ENCODE peak calls at places on chromosomes 6 and 20, in nine cellular contexts. One of them, this sample, is unnamed.

GRCh38 chr20:50834599-50835005 is 39.7 kb downstream of the BCAS4 start:
- DNase-seq in GM10248: no peak
- DNase-seq in left lung: no peak
- DNase-seq in cardiac muscle cell: no peak
- DNase-seq in psoas muscle: no peak
- DNase-seq in fibroblast of lung: peak
- DNase-seq in H9: no peak
- DNase-seq in GM23338: no peak
- DNase-seq in astrocyte of the spinal cord: peak
- DNase-seq in this sample: peak

GRCh38 chr20:31924561-31924960 is 27.3 kb downstream of the PDRG1 start:
- DNase-seq in H9: no peak
- DNase-seq in left lung: no peak
- DNase-seq in GM23338: no peak
- DNase-seq in GM10248: no peak
- DNase-seq in cardiac muscle cell: no peak
- DNase-seq in psoas muscle: no peak
- DNase-seq in astrocyte of the spinal cord: no peak
- DNase-seq in fibroblast of lung: no peak
- DNase-seq in this sample: no peak

GRCh38 chr6:54681987-54682386 is 164.6 kb upstream of the FAM83B start:
- DNase-seq in GM10248: no peak
- DNase-seq in H9: no peak
- DNase-seq in cardiac muscle cell: no peak
- DNase-seq in left lung: no peak
- DNase-seq in GM23338: no peak
- DNase-seq in astrocyte of the spinal cord: peak
- DNase-seq in psoas muscle: no peak
- DNase-seq in fibroblast of lung: peak
- DNase-seq in this sample: no peak

GRCh38 chr20:62348604-62349003 is 18.5 kb downstream of the LAMA5 start:
- DNase-seq in cardiac muscle cell: no peak
- DNase-seq in psoas muscle: no peak
- DNase-seq in astrocyte of the spinal cord: no peak
- DNase-seq in GM10248: no peak
- DNase-seq in left lung: no peak
- DNase-seq in fibroblast of lung: no peak
- DNase-seq in H9: no peak
- DNase-seq in GM23338: no peak
- DNase-seq in this sample: no peak

GRCh38 chr6:2232445-2232844 is 13.0 kb downstream of the GMDS start:
- DNase-seq in GM23338: no peak
- DNase-seq in cardiac muscle cell: no peak
- DNase-seq in astrocyte of the spinal cord: no peak
- DNase-seq in left lung: no peak
- DNase-seq in psoas muscle: no peak
- DNase-seq in fibroblast of lung: no peak
- DNase-seq in GM10248: peak
- DNase-seq in H9: no peak
- DNase-seq in this sample: no peak

GRCh38 chr6:113944701-113945100 is 26.2 kb downstream of the HDAC2 start:
- DNase-seq in GM10248: no peak
- DNase-seq in cardiac muscle cell: no peak
- DNase-seq in astrocyte of the spinal cord: peak
- DNase-seq in psoas muscle: no peak
- DNase-seq in GM23338: no peak
- DNase-seq in fibroblast of lung: peak
- DNase-seq in H9: no peak
- DNase-seq in left lung: no peak
- DNase-seq in this sample: no peak

GRCh38 chr6:88855521-88856152 is 107.8 kb downstream of the RNGTT start:
- DNase-seq in H9: no peak
- DNase-seq in left lung: no peak
- DNase-seq in fibroblast of lung: no peak
- DNase-seq in psoas muscle: no peak
- DNase-seq in GM10248: no peak
- DNase-seq in GM23338: no peak
- DNase-seq in astrocyte of the spinal cord: peak
- DNase-seq in cardiac muscle cell: no peak
- DNase-seq in this sample: no peak

GRCh38 chr6:122631571-122632249 is 21.5 kb downstream of the PKIB start:
- DNase-seq in left lung: no peak
- DNase-seq in cardiac muscle cell: no peak
- DNase-seq in GM10248: no peak
- DNase-seq in fibroblast of lung: no peak
- DNase-seq in astrocyte of the spinal cord: no peak
- DNase-seq in GM23338: no peak
- DNase-seq in H9: no peak
- DNase-seq in psoas muscle: no peak
- DNase-seq in this sample: no peak

GRCh38 chr6:163392533-163392932 is 22.0 kb upstream of the QKI start:
- DNase-seq in fibroblast of lung: peak
- DNase-seq in astrocyte of the spinal cord: peak
- DNase-seq in cardiac muscle cell: peak
- DNase-seq in GM23338: no peak
- DNase-seq in psoas muscle: no peak
- DNase-seq in H9: no peak
- DNase-seq in GM10248: no peak
- DNase-seq in left lung: no peak
- DNase-seq in this sample: peak

GRCh38 chr6:110703010-110703905 is 112.0 kb downstream of the CDK19 start:
- DNase-seq in GM23338: no peak
- DNase-seq in H9: no peak
- DNase-seq in left lung: no peak
- DNase-seq in psoas muscle: no peak
- DNase-seq in fibroblast of lung: no peak
- DNase-seq in cardiac muscle cell: no peak
- DNase-seq in astrocyte of the spinal cord: peak
- DNase-seq in GM10248: peak
- DNase-seq in this sample: no peak

DNA sequence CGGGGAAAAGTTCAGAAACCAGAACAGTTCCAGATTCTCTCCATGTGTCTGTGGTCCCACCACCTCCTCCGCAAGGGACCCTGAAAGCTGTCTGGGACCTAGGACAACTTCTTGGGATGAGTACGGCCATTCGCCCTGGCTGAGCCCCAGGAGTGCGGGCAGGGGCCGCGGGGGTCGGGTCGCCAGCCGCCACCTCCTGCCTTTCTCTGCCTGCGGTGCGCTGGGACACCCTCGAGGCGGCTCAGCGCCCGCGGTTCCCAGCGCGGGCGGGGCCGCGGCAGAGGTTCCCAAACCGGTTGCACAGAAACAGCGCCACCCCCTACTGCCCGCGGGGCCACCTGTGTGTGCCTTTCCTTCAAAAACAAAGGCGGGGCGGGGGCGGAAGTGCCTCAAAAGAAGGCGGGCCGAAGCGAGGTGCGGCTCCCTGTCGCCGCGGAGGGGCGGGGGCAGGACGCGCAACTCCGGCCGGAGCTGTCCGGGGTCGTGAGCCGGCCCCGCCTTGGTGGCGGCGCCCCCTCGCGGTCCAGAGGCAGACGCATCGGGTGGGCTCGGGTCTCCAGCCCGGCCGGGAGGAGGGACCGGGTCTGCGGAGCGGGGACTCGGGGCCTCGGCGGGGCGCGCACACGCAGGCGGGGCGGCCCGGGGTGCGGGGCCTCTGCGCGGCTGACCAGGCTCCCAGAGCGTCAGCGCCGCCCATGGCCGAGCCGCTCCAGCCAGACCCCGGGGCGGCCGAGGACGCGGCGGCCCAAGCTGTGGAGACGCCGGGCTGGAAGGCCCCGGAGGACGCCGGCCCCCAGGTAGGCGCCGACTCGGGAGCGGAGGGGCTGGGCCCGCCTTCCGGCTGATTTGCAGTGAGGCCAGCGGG is at the start of gene HEBP2:
- DNase-seq in GM10248: peak
- DNase-seq in fibroblast of lung: peak
- DNase-seq in psoas muscle: peak
- DNase-seq in cardiac muscle cell: peak
- DNase-seq in astrocyte of the spinal cord: peak
- DNase-seq in GM23338: peak
- DNase-seq in left lung: peak
- DNase-seq in H9: peak
- DNase-seq in this sample: peak
- TF ChIP-seq CTCF in GM10248: peak
- TF ChIP-seq CTCF in fibroblast of lung: peak
- TF ChIP-seq CTCF in psoas muscle: peak
- TF ChIP-seq CTCF in cardiac muscle cell: peak
- TF ChIP-seq CTCF in astrocyte of the spinal cord: peak
- TF ChIP-seq CTCF in GM23338: peak
- TF ChIP-seq CTCF in left lung: peak
- TF ChIP-seq CTCF in H9: peak
- TF ChIP-seq CTCF in this sample: peak

DNA sequence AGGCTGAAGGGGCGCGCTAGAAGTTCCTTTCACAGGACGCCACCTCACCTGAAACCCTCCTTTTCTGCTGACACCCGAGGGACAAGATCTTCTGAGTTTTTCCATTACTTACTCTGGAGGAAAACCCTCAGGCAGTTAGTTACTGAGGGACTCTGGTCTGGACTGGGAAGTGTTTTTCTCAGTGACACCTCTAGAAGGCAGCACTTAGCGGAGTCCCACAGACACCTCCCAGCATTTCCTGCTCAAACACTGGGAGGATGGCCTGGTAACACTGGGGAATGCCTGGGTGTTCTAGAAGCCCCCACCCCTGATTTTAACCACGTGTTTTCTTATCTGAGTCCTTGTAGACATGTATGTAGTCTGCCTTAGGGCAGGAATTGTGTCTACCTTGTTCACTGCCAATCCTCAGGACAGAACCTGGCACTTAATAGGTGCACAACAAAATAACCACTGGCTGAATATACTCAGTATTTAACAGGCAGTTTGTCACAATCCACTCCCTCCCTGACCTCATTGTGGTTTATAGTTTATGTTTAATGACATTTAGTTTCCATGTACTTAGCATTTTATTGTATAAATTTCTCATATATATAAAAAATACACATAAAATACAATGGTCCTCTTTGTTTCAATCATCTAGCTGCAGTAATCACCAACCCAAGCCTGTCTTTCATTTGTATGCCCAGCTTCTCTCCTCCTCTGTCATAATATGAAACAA is 4.8 kb downstream of the GSTA3 start:
- DNase-seq in psoas muscle: no peak
- DNase-seq in GM23338: peak
- DNase-seq in fibroblast of lung: no peak
- DNase-seq in left lung: no peak
- DNase-seq in GM10248: no peak
- DNase-seq in H9: peak
- DNase-seq in astrocyte of the spinal cord: no peak
- DNase-seq in cardiac muscle cell: no peak
- DNase-seq in this sample: no peak
- TF ChIP-seq CTCF in psoas muscle: no peak
- TF ChIP-seq CTCF in GM23338: peak
- TF ChIP-seq CTCF in fibroblast of lung: peak
- TF ChIP-seq CTCF in left lung: no peak
- TF ChIP-seq CTCF in GM10248: peak
- TF ChIP-seq CTCF in H9: peak
- TF ChIP-seq CTCF in astrocyte of the spinal cord: peak
- TF ChIP-seq CTCF in cardiac muscle cell: peak
- TF ChIP-seq CTCF in this sample: no peak

DNA sequence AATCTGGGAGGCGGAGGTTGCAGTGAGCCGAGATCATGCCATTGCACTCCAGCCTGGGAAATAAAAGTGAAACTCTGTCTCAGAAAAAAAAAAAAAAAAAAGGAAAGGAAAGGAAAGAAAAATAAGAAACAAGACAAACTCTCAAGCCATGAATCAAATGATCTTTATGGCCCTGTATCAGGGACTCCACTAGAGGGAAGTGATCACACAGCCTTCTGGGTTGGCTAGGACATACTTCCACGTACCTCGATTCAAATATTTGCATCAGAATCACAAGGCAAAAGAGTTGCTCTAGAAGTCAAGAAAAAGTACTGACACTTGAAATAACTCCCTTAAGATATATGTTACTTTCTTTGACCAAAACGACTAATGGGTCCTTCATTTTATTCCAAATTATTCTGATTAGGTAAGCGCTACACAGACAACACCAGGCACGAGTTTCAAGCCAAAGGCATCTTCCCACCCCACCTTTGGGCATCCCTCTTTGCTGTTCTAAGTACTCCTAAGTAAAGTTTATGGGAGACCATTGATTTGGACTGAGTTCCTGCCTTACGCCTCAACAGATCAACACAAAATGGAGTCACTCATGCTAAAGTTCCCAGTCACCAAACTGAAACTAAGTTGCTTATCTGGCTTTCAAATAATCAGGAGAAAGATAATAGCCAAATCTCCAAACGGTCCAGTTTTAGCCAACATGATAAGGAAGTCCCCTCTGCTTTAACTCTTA is 77.5 kb upstream of the NT5E start:
- DNase-seq in psoas muscle: no peak
- DNase-seq in fibroblast of lung: no peak
- DNase-seq in H9: no peak
- DNase-seq in GM10248: peak
- DNase-seq in GM23338: peak
- DNase-seq in astrocyte of the spinal cord: no peak
- DNase-seq in cardiac muscle cell: no peak
- DNase-seq in left lung: no peak
- DNase-seq in this sample: no peak
- TF ChIP-seq CTCF in psoas muscle: no peak
- TF ChIP-seq CTCF in fibroblast of lung: peak
- TF ChIP-seq CTCF in H9: peak
- TF ChIP-seq CTCF in GM10248: peak
- TF ChIP-seq CTCF in GM23338: no peak
- TF ChIP-seq CTCF in astrocyte of the spinal cord: no peak
- TF ChIP-seq CTCF in cardiac muscle cell: peak
- TF ChIP-seq CTCF in left lung: no peak
- TF ChIP-seq CTCF in this sample: no peak

GRCh38 chr20:59984551-59984950 is 26.3 kb downstream of the CDH26 start:
- DNase-seq in H9: no peak
- DNase-seq in astrocyte of the spinal cord: no peak
- DNase-seq in psoas muscle: no peak
- DNase-seq in GM10248: no peak
- DNase-seq in GM23338: no peak
- DNase-seq in fibroblast of lung: no peak
- DNase-seq in cardiac muscle cell: no peak
- DNase-seq in left lung: no peak
- DNase-seq in this sample: no peak

GRCh38 chr20:59987135-59987534 is 28.9 kb downstream of the CDH26 start:
- DNase-seq in astrocyte of the spinal cord: no peak
- DNase-seq in GM10248: no peak
- DNase-seq in fibroblast of lung: no peak
- DNase-seq in cardiac muscle cell: no peak
- DNase-seq in GM23338: no peak
- DNase-seq in left lung: no peak
- DNase-seq in H9: no peak
- DNase-seq in psoas muscle: no peak
- DNase-seq in this sample: no peak

GRCh38 chr20:59988141-59988540 is 29.9 kb downstream of the CDH26 start:
- DNase-seq in cardiac muscle cell: no peak
- DNase-seq in GM23338: no peak
- DNase-seq in GM10248: no peak
- DNase-seq in psoas muscle: peak
- DNase-seq in H9: no peak
- DNase-seq in astrocyte of the spinal cord: no peak
- DNase-seq in left lung: peak
- DNase-seq in fibroblast of lung: no peak
- DNase-seq in this sample: peak

DNA sequence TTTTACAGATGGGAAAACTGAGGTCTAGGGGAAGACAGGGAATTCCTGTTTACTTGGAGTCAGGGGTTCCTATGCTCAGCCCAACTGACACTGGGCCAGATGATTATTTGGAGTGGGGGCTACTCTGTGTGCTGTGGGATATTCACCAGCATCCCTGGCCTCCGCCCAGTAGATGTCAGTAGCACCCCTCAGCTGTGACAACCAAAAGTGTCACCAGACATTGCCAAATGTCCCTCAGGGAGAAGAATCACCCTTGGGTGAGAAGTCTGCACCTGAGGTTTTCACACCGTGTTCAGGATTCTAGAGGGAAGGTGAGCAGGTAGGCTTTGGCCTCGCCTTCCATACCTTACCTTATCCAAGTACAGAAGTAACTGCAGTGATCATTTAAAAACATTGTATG is 27.6 kb downstream of the CDH26 start:
- DNase-seq in GM23338: peak
- DNase-seq in left lung: no peak
- DNase-seq in cardiac muscle cell: no peak
- DNase-seq in GM10248: no peak
- DNase-seq in fibroblast of lung: no peak
- DNase-seq in astrocyte of the spinal cord: no peak
- DNase-seq in psoas muscle: no peak
- DNase-seq in H9: no peak
- DNase-seq in this sample: no peak
- TF ChIP-seq CTCF in GM23338: peak
- TF ChIP-seq CTCF in left lung: no peak
- TF ChIP-seq CTCF in cardiac muscle cell: no peak
- TF ChIP-seq CTCF in GM10248: no peak
- TF ChIP-seq CTCF in fibroblast of lung: no peak
- TF ChIP-seq CTCF in astrocyte of the spinal cord: no peak
- TF ChIP-seq CTCF in psoas muscle: no peak
- TF ChIP-seq CTCF in H9: peak
- TF ChIP-seq CTCF in this sample: peak

This sample was measured in RWPE1.